ENCODE peak calls at places on chromosomes 7 and 10, in five cellular contexts. I is activated CD8-positive, alpha-beta T cell treated with anti-CD3 and anti-CD28 coated beads, Interleukin-2, amount 10 ng/mL, durations not matched to agents 7 days and 5 days; K is GM10248; V is T-cell; X is HT-29. S is an unnamed sample.
A peak's percentile ranks its signal among the peaks of the same experiment; 100 is the strongest.

GRCh38 chr7:94145602-94146001 is 141.4 kb upstream of the BET1 start:
- DNase-seq in X (no peak), K (no peak), V (no peak), I (no peak), S (no peak)

GRCh38 chr7:130970196-130970595 is 236.2 kb upstream of the KLF14 start:
- DNase-seq in I (no peak), V (no peak), K (no peak), X (no peak), S (no peak)

GRCh38 chr7:4962872-4963775 is 4.1 kb upstream of the MMD2 start:
- DNase-seq in X (no peak), K (no peak), I (no peak), V (no peak), S (no peak)

GRCh38 chr10:124691448-124692435 is 52.4 kb downstream of the FAM53B start:
- DNase-seq in I (no peak), K (no peak), V (no peak), X (no peak), S (no peak)

GRCh38 chr10:28668363-28669226 is 8.7 kb upstream of the BAMBI start:
- DNase-seq in X (no peak), V (no peak), I (peak; percentile 55), K (no peak), S (peak; percentile 45)

GRCh38 chr10:82084496-82084895 is 209.5 kb downstream of the NRG3 start:
- DNase-seq in K (no peak), I (no peak), V (no peak), X (no peak), S (no peak)

GRCh38 chr10:71878327-71879034 is 27.4 kb upstream of the PSAP start:
- DNase-seq in X (no peak), I (peak; percentile 66), V (no peak), K (no peak), S (peak; percentile 40)

GRCh38 chr7:90222811-90223725 is 11.5 kb downstream of the STEAP2 start:
- DNase-seq in I (no peak), K (no peak), V (no peak), X (no peak), S (no peak)

GRCh38 chr7:6453737-6454136 is 6.0 kb upstream of the DAGLB start:
- DNase-seq in V (no peak), X (no peak), K (no peak), I (no peak), S (no peak)

GRCh38 chr10:42367532-42368230 is 270.7 kb downstream of the ZNF33B start:
- DNase-seq in I (peak; percentile 20), K (peak; percentile 80), X (no peak), V (no peak), S (peak; percentile 10)